ENCODE peak calls at places on chromosomes 5 and 9, in four cellular contexts. One of them, this sample, is unnamed.

GRCh38 chr5:112226215-112226614 is 192.9 kb downstream of the EPB41L4A start:
- DNase-seq in brain microvascular endothelial cell: no peak
- DNase-seq in hepatocyte: no peak
- DNase-seq in AG10803: no peak
- DNase-seq in this sample: no peak

GRCh38 chr9:107488400-107489143 is 997 bp downstream of the KLF4 start:
- DNase-seq in AG10803: peak; percentile 64
- DNase-seq in brain microvascular endothelial cell: peak; percentile 47
- DNase-seq in hepatocyte: peak; percentile 81
- DNase-seq in this sample: no peak

GRCh38 chr5:173884402-173885053 is 3.6 kb upstream of the CPEB4 start:
- DNase-seq in brain microvascular endothelial cell: no peak
- DNase-seq in hepatocyte: peak; percentile 37
- DNase-seq in AG10803: no peak
- DNase-seq in this sample: no peak

GRCh38 chr9:118992813-118993747 is 376.2 kb downstream of the BRINP1 start:
- DNase-seq in hepatocyte: peak; percentile 25
- DNase-seq in AG10803: no peak
- DNase-seq in brain microvascular endothelial cell: no peak
- DNase-seq in this sample: no peak

GRCh38 chr5:56641635-56642255 is 173.6 kb upstream of the MAP3K1 start:
- DNase-seq in hepatocyte: no peak
- DNase-seq in brain microvascular endothelial cell: no peak
- DNase-seq in AG10803: no peak
- DNase-seq in this sample: no peak

GRCh38 chr5:50302815-50303490 is 138.1 kb downstream of the EMB start:
- DNase-seq in hepatocyte: no peak
- DNase-seq in brain microvascular endothelial cell: peak; percentile 40
- DNase-seq in AG10803: no peak
- DNase-seq in this sample: peak; percentile 9

GRCh38 chr9:21919377-21920362 is 74.5 kb downstream of the CDKN2A start:
- DNase-seq in brain microvascular endothelial cell: peak; percentile 57
- DNase-seq in hepatocyte: no peak
- DNase-seq in AG10803: peak; percentile 66
- DNase-seq in this sample: peak; percentile 19

GRCh38 chr9:127557466-127557869 is 54.6 kb upstream of the STXBP1 start:
- DNase-seq in hepatocyte: peak; percentile 49
- DNase-seq in AG10803: peak; percentile 62
- DNase-seq in brain microvascular endothelial cell: no peak
- DNase-seq in this sample: no peak

GRCh38 chr9:91192785-91193657 is 168.7 kb downstream of the AUH start:
- DNase-seq in brain microvascular endothelial cell: peak; percentile 99
- DNase-seq in AG10803: peak; percentile 99
- DNase-seq in hepatocyte: peak; percentile 94
- DNase-seq in this sample: peak; percentile 99

GRCh38 chr9:27353405-27354229 is 56.7 kb upstream of the EQTN start:
- DNase-seq in hepatocyte: no peak
- DNase-seq in AG10803: peak; percentile 55
- DNase-seq in brain microvascular endothelial cell: peak; percentile 25
- DNase-seq in this sample: no peak

GRCh38 chr9:69122086-69122390 is 52.0 kb upstream of the TJP2 start:
- DNase-seq in AG10803: peak; percentile 49
- DNase-seq in brain microvascular endothelial cell: peak; percentile 53
- DNase-seq in hepatocyte: peak; percentile 68
- DNase-seq in this sample: no peak

GRCh38 chr9:7243838-7244237 is 486.1 kb downstream of the KDM4C start:
- DNase-seq in brain microvascular endothelial cell: no peak
- DNase-seq in hepatocyte: no peak
- DNase-seq in AG10803: no peak
- DNase-seq in this sample: no peak

GRCh38 chr9:35861161-35861897 is 8.9 kb downstream of the OR13J1 start:
- DNase-seq in hepatocyte: no peak
- DNase-seq in brain microvascular endothelial cell: no peak
- DNase-seq in AG10803: no peak
- DNase-seq in this sample: no peak

GRCh38 chr5:146828385-146828784 is 50.2 kb downstream of the PPP2R2B start:
- DNase-seq in AG10803: no peak
- DNase-seq in brain microvascular endothelial cell: no peak
- DNase-seq in hepatocyte: peak; percentile 30
- DNase-seq in this sample: peak; percentile 9

GRCh38 chr5:142748568-142749249 is 21.5 kb upstream of the ARHGAP26 start:
- DNase-seq in brain microvascular endothelial cell: no peak
- DNase-seq in AG10803: no peak
- DNase-seq in hepatocyte: peak; percentile 33
- DNase-seq in this sample: no peak

GRCh38 chr5:178093129-178093528 is 20.2 kb upstream of the N4BP3 start:
- DNase-seq in hepatocyte: no peak
- DNase-seq in AG10803: no peak
- DNase-seq in brain microvascular endothelial cell: no peak
- DNase-seq in this sample: no peak

GRCh38 chr5:154288145-154288544 is 97.6 kb downstream of the GALNT10 start:
- DNase-seq in brain microvascular endothelial cell: peak; percentile 33
- DNase-seq in hepatocyte: peak; percentile 28
- DNase-seq in AG10803: peak; percentile 93
- DNase-seq in this sample: peak; percentile 58

GRCh38 chr5:109756543-109757186 is 66.9 kb downstream of the MAN2A1 start:
- DNase-seq in hepatocyte: no peak
- DNase-seq in brain microvascular endothelial cell: no peak
- DNase-seq in AG10803: no peak
- DNase-seq in this sample: no peak

GRCh38 chr5:126972062-126972895 is 58.1 kb downstream of the MARCHF3 start:
- DNase-seq in brain microvascular endothelial cell: no peak
- DNase-seq in hepatocyte: no peak
- DNase-seq in AG10803: no peak
- DNase-seq in this sample: no peak

GRCh38 chr9:1460143-1460769 is 410.1 kb downstream of the DMRT2 start:
- DNase-seq in brain microvascular endothelial cell: no peak
- DNase-seq in AG10803: no peak
- DNase-seq in hepatocyte: no peak
- DNase-seq in this sample: no peak

GRCh38 chr5:2989517-2989916 is 238.0 kb upstream of the IRX2 start:
- DNase-seq in brain microvascular endothelial cell: no peak
- DNase-seq in AG10803: no peak
- DNase-seq in hepatocyte: no peak
- DNase-seq in this sample: no peak

GRCh38 chr5:19564036-19564435 is 424.0 kb downstream of the CDH18 start:
- DNase-seq in brain microvascular endothelial cell: no peak
- DNase-seq in hepatocyte: no peak
- DNase-seq in AG10803: no peak
- DNase-seq in this sample: no peak

GRCh38 chr9:83323148-83323547 is 215.1 kb downstream of the FRMD3 start:
- DNase-seq in hepatocyte: no peak
- DNase-seq in brain microvascular endothelial cell: no peak
- DNase-seq in AG10803: no peak
- DNase-seq in this sample: no peak

GRCh38 chr5:65880673-65881072 is 45.7 kb upstream of the ERBIN start:
- DNase-seq in AG10803: no peak
- DNase-seq in hepatocyte: no peak
- DNase-seq in brain microvascular endothelial cell: peak; percentile 23
- DNase-seq in this sample: no peak

GRCh38 chr5:180647465-180647864 is 1.9 kb downstream of the FLT4 start:
- DNase-seq in AG10803: no peak
- DNase-seq in brain microvascular endothelial cell: no peak
- DNase-seq in hepatocyte: peak; percentile 2
- DNase-seq in this sample: no peak

GRCh38 chr9:111661802-111662491 is 542 bp downstream of the GNG10 start:
- DNase-seq in hepatocyte: peak; percentile 58
- DNase-seq in brain microvascular endothelial cell: no peak
- DNase-seq in AG10803: peak; percentile 35
- DNase-seq in this sample: no peak

GRCh38 chr9:104586496-104587180 is 12.6 kb downstream of the OR13C5 start:
- DNase-seq in AG10803: peak; percentile 90
- DNase-seq in hepatocyte: peak; percentile 27
- DNase-seq in brain microvascular endothelial cell: no peak
- DNase-seq in this sample: no peak

GRCh38 chr5:167861134-167861930 is 430.1 kb upstream of the WWC1 start:
- DNase-seq in AG10803: no peak
- DNase-seq in hepatocyte: peak; percentile 58
- DNase-seq in brain microvascular endothelial cell: peak; percentile 11
- DNase-seq in this sample: no peak

GRCh38 chr9:127780126-127780885 is 1.8 kb upstream of the SH2D3C start:
- DNase-seq in brain microvascular endothelial cell: no peak
- DNase-seq in AG10803: no peak
- DNase-seq in hepatocyte: no peak
- DNase-seq in this sample: no peak

GRCh38 chr9:134635431-134636141 is 6.0 kb upstream of the COL5A1 start:
- DNase-seq in brain microvascular endothelial cell: no peak
- DNase-seq in AG10803: no peak
- DNase-seq in hepatocyte: no peak
- DNase-seq in this sample: no peak

GRCh38 chr5:89457411-89458329 is 574.7 kb upstream of the MEF2C start:
- DNase-seq in AG10803: peak; percentile 85
- DNase-seq in hepatocyte: peak; percentile 26
- DNase-seq in brain microvascular endothelial cell: peak; percentile 6
- DNase-seq in this sample: no peak

GRCh38 chr5:88888291-88888690 is 5.3 kb upstream of the MEF2C start:
- DNase-seq in AG10803: no peak
- DNase-seq in brain microvascular endothelial cell: no peak
- DNase-seq in hepatocyte: no peak
- DNase-seq in this sample: no peak

GRCh38 chr5:177483994-177484901 is 10.8 kb upstream of the DBN1 start:
- DNase-seq in brain microvascular endothelial cell: no peak
- DNase-seq in hepatocyte: no peak
- DNase-seq in AG10803: no peak
- DNase-seq in this sample: no peak

GRCh38 chr5:72194846-72195245 is 87.6 kb downstream of the MAP1B start:
- DNase-seq in AG10803: no peak
- DNase-seq in brain microvascular endothelial cell: no peak
- DNase-seq in hepatocyte: no peak
- DNase-seq in this sample: no peak

GRCh38 chr9:72585737-72586136 is 64.3 kb downstream of the TMC1 start:
- DNase-seq in brain microvascular endothelial cell: no peak
- DNase-seq in AG10803: peak; percentile 52
- DNase-seq in hepatocyte: no peak
- DNase-seq in this sample: no peak

GRCh38 chr5:132812949-132813598 is at the start of gene SOWAHA:
- DNase-seq in AG10803: no peak
- DNase-seq in brain microvascular endothelial cell: no peak
- DNase-seq in hepatocyte: peak; percentile 64
- DNase-seq in this sample: no peak

DNA sequence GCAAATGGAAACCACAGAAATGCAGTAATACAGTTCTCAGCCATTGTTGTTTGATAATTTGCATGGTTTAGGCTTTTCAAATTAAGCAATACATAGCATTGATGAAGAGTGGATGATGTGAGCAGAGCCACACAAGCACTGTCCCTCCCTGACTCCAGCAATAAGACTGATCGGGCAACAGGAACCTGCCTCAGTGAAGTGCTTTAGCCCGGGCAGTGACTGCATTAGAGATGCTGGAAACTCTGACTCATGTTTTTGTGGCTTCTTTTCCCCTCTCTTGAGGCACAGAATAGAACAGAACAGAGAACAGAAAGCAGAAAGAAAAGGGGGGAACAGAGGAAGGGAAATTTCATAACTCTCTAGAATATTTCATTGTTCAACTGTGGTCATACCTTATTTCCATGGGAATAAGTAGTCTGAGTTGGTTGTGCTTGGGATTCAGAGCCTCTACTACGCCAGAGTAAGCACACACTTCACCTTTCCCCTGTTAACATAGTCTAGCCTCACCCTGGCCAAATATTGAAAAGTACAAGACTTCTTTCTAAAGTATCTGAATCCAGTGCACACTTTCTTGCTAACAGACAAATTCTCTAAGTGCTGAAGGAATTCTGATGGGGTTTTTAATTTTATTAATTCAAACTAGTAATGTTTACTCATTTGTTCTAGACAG is 164.8 kb upstream of the VCAN start:
- DNase-seq in AG10803: peak; percentile 90
- DNase-seq in brain microvascular endothelial cell: peak; percentile 89
- DNase-seq in hepatocyte: peak; percentile 55
- DNase-seq in this sample: peak; percentile 74
- H3K4me3 ChIP-seq in AG10803: no peak overlapping the region
- H3K4me3 ChIP-seq in brain microvascular endothelial cell: no peak overlapping the region
- H3K4me3 ChIP-seq in hepatocyte: no peak overlapping the region
- H3K4me3 ChIP-seq in this sample: no peak overlapping the region

GRCh38 chr5:57711471-57711870 is 228.9 kb upstream of the ACTBL2 start:
- DNase-seq in hepatocyte: peak; percentile 14
- DNase-seq in brain microvascular endothelial cell: peak; percentile 77
- DNase-seq in AG10803: no peak
- DNase-seq in this sample: no peak
- TF ChIP-seq CTCF in hepatocyte: no peak
- TF ChIP-seq CTCF in brain microvascular endothelial cell: no peak
- TF ChIP-seq CTCF in AG10803: no peak
- TF ChIP-seq CTCF in this sample: no peak

GRCh38 chr5:91128604-91129003 is 254.5 kb downstream of the ARRDC3 start:
- DNase-seq in brain microvascular endothelial cell: no peak
- DNase-seq in hepatocyte: no peak
- DNase-seq in AG10803: no peak
- DNase-seq in this sample: no peak
- H3K4me3 ChIP-seq in brain microvascular endothelial cell: no peak overlapping the region
- H3K4me3 ChIP-seq in hepatocyte: no peak overlapping the region
- H3K4me3 ChIP-seq in AG10803: no peak overlapping the region
- H3K4me3 ChIP-seq in this sample: no peak overlapping the region

GRCh38 chr9:88074931-88075330 is 63.3 kb downstream of the SPATA31C2 start:
- DNase-seq in AG10803: no peak
- DNase-seq in hepatocyte: no peak
- DNase-seq in brain microvascular endothelial cell: no peak
- DNase-seq in this sample: no peak

GRCh38 chr9:88072831-88073365 is 65.4 kb downstream of the SPATA31C2 start:
- DNase-seq in hepatocyte: no peak
- DNase-seq in AG10803: no peak
- DNase-seq in brain microvascular endothelial cell: no peak
- DNase-seq in this sample: no peak

GRCh38 chr9:88075966-88076285 is 62.3 kb downstream of the SPATA31C2 start:
- DNase-seq in AG10803: no peak
- DNase-seq in hepatocyte: no peak
- DNase-seq in brain microvascular endothelial cell: peak; percentile 15
- DNase-seq in this sample: no peak

GRCh38 chr9:88077071-88077617 is 61.1 kb downstream of the SPATA31C2 start:
- DNase-seq in AG10803: no peak
- DNase-seq in hepatocyte: no peak
- DNase-seq in brain microvascular endothelial cell: no peak
- DNase-seq in this sample: no peak

DNA sequence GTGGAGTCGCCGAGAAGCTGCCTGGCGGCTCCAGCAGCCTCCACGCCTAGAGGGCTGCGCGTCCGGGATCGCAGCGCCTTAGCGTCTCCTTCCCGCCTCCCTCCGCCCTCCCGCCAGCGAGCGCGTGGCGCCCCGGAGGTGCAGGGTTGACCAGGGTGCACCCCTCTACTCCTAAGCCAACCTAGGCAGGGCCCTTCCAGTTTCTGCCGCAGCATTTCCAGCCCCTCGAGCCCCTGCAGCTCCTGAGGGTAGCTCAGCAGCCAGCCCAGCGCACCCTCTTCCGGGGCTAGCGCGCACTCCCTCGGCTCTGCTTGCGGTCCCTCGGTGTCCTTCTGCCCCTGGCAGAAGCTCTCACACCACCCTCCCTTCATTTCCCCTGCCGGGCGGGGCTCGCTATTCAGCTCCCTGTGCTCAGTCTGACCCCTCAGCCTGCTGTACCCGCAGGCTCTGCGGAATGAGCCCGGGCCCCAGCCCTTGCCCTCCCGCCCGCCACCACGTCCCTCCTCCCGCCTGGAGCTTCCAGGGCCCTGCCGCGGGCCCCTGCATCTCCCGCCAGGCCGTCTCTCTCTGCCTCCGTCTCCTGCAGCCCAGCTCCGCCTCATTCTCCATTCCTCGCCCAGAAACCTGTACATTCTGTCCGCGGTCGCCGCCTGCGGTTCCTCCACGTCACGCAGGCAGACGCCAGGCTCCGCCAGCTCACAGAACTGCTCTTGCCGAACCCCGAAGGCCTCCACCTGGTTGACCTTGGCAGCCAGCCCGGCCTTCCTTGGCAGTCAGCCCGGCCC is 61.8 kb downstream of the SPATA31C2 start:
- DNase-seq in hepatocyte: peak; percentile 90
- DNase-seq in AG10803: peak; percentile 66
- DNase-seq in brain microvascular endothelial cell: peak; percentile 59
- DNase-seq in this sample: no peak
- TF ChIP-seq CTCF in hepatocyte: peak; percentile 5
- TF ChIP-seq CTCF in AG10803: no peak
- TF ChIP-seq CTCF in brain microvascular endothelial cell: peak; percentile 42
- TF ChIP-seq CTCF in this sample: peak; percentile 22

This sample was measured in AG04449.